ENCODE peak calls at places on chromosomes 3 and 15, in four cellular contexts. R is GM23248; Z is osteoblast; K is CD4-positive, alpha-beta memory T cell. Q is an unnamed sample.
A peak's percentile ranks its signal among the peaks of the same experiment; 100 is the strongest.

GRCh38 chr3:25910997-25911396 is 121.1 kb downstream of the OXSM start:
- DNase-seq in Z (no peak), R (peak; percentile 40), K (peak; percentile 20), Q (no peak)

GRCh38 chr15:81189583-81190283 is 6.9 kb upstream of the IL16 start:
- DNase-seq in K (no peak), Z (peak; percentile 87), R (peak; percentile 96), Q (no peak)

GRCh38 chr15:70376929-70377691 is 279.4 kb upstream of the TLE3 start:
- DNase-seq in R (peak; percentile 85), K (no peak), Z (peak; percentile 85), Q (peak; percentile 30)

GRCh38 chr15:72217216-72217615 is 13.8 kb downstream of the PKM start:
- DNase-seq in Z (no peak), R (no peak), K (no peak), Q (peak; percentile 44)

GRCh38 chr3:71150293-71150954 is 433.1 kb downstream of the FOXP1 start:
- DNase-seq in K (no peak), Z (no peak), R (no peak), Q (no peak)

GRCh38 chr3:49611714-49612113 is 57.4 kb downstream of the BSN start:
- DNase-seq in K (no peak), Z (no peak), R (no peak), Q (no peak)

GRCh38 chr15:66231421-66232266 is 21.9 kb downstream of the MEGF11 start:
- DNase-seq in Z (no peak), K (no peak), R (peak; percentile 61), Q (no peak)

GRCh38 chr15:78621810-78622402 is 1.1 kb upstream of the CHRNA3 start:
- DNase-seq in Z (peak; percentile 79), R (no peak), K (no peak), Q (no peak)

GRCh38 chr3:44862221-44862637 is 517 bp downstream of the TMEM42 start:
- DNase-seq in R (no peak), Z (peak; percentile 58), K (no peak), Q (peak; percentile 10)

GRCh38 chr15:58572521-58572920 is 140.7 kb downstream of the LIPC start:
- DNase-seq in Z (no peak), K (no peak), R (no peak), Q (no peak)

GRCh38 chr3:136078421-136079364 is 113.2 kb downstream of the PPP2R3A start:
- DNase-seq in K (peak; percentile 4), Z (no peak), R (peak; percentile 65), Q (no peak)

GRCh38 chr3:36244728-36245127 is 135.6 kb upstream of the STAC start:
- DNase-seq in K (no peak), R (peak; percentile 57), Z (no peak), Q (no peak)

GRCh38 chr15:34927726-34928125 is 41.8 kb downstream of the AQR start:
- DNase-seq in Z (no peak), K (no peak), R (no peak), Q (no peak)

GRCh38 chr3:71011565-71012287 is 571.8 kb downstream of the FOXP1 start:
- DNase-seq in K (no peak), Z (no peak), R (no peak), Q (no peak)

GRCh38 chr15:39785806-39786205 is 3.2 kb upstream of the FSIP1 start:
- DNase-seq in Z (no peak), K (no peak), R (no peak), Q (no peak)

GRCh38 chr15:65903296-65904073 is 34.2 kb downstream of the RAB11A start:
- DNase-seq in Z (no peak), R (no peak), K (no peak), Q (no peak)

GRCh38 chr3:86969500-86970189 is 21.3 kb downstream of the VGLL3 start:
- DNase-seq in K (no peak), Z (no peak), R (peak; percentile 74), Q (peak; percentile 33)

GRCh38 chr15:57090460-57090859 is 172.0 kb downstream of the TCF12 start:
- DNase-seq in R (no peak), Z (no peak), K (no peak), Q (no peak)

DNA sequence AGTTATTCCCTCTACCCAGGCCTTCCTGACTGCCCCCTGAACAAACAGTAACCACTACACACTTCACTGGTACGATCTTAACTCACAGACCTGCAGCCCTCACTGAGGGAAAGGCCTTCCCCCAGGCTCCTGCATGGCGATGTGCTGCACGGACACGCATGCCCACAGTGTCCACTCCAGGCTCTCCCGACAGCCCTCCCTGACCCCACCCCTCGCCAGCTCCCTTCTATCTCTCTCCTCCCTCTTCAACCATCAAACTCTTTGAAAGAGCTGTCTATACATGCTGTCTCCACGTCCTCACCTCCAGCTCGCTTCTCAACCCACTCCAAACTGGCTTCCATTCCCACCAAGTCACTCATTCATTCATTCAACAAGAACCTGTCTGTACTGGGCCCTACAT is 3.9 kb downstream of the SCN5A start:
- DNase-seq in Z (peak; percentile 66), K (no peak), R (no peak), Q (no peak)
- H3K27me3 ChIP-seq in Z (peaks cover 69% of the 10 kb centered on the region), K (peaks cover 12% of the 10 kb centered on the region), R (peaks cover 56% of the 10 kb centered on the region), Q (peaks cover 23% of the 10 kb centered on the region)

DNA sequence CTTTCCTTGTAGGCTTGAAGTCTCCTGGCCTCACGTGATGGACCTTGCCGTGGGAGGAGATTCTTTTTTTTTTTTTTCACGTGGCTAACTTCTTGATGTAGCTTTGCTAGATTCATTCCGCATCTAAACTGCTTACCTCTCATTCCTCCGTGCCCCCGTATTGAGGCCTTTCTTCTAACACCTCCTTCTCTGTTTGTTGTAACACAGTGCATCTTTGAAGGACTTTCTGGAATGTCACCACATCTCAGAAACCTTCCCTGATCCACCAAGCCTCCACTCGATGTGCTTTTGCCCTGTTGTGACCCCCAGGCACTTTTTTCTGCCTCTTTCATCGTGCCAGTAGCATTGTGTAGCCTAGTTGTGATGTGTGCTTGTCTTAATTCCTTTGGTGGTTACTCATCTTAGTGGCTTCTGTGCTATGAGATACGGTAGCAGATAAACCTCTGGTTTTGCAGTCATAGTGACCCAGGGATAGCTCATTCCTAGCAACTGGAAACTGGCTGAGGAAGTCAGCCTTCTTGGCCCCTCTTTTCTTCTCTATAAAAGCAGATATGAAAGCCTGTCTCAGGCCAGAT is 1.6 kb upstream of the BNC1 start:
- DNase-seq in R (peak; percentile 89), K (no peak), Z (peak; percentile 94), Q (no peak)
- H3K27me3 ChIP-seq in R (no peaks in the 10 kb centered on the region), K (peaks cover 16% of the 10 kb centered on the region), Z (no peaks in the 10 kb centered on the region), Q (peaks cover 48% of the 10 kb centered on the region)

DNA sequence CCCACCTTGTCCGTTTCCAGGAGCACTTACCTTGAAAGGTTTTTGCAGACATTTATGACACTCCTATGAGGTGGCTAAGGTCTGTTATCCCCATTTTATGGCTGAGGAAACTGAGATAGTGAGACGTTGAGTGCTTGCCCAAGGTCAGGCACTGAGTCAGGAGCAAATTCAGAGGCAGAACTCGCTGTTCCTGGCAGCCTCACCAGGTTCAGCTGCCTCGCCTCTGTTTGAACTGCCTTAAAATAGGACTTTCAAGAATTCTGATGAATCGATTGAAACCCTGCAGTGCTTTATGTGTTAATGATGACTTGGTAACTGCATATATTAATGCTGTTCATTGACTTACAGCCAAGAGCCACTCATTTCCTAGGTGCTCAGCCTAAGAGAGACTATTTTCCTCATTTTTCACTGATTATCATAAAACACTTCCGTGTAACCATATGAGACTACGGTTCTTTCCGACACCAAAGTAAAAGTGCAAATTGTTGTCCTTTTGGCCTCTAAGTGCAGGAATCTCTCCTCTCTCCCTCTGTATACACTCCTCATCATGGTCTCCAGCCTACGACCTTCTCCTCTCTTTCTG is 79.5 kb upstream of the BHLHE40 start:
- DNase-seq in R (no peak), K (no peak), Z (no peak), Q (no peak)
- H3K27me3 ChIP-seq in R (no peaks in the 10 kb centered on the region), K (no peaks in the 10 kb centered on the region), Z (no peaks in the 10 kb centered on the region), Q (no peaks in the 10 kb centered on the region)

GRCh38 chr3:184602406-184603155 is 41.0 kb downstream of the EPHB3 start:
- DNase-seq in R (no peak), K (no peak), Z (peak; percentile 94), Q (no peak)

GRCh38 chr3:184601576-184602405 is 40.2 kb downstream of the EPHB3 start:
- DNase-seq in R (no peak), Z (peak; percentile 91), K (no peak), Q (no peak)

GRCh38 chr3:184604039-184604955 is 42.7 kb downstream of the EPHB3 start:
- DNase-seq in Z (peak; percentile 94), R (peak; percentile 48), K (no peak), Q (no peak)

GRCh38 chr3:184604956-184605290 is 43.3 kb downstream of the EPHB3 start:
- DNase-seq in Z (peak; percentile 70), K (no peak), R (no peak), Q (no peak)

DNA sequence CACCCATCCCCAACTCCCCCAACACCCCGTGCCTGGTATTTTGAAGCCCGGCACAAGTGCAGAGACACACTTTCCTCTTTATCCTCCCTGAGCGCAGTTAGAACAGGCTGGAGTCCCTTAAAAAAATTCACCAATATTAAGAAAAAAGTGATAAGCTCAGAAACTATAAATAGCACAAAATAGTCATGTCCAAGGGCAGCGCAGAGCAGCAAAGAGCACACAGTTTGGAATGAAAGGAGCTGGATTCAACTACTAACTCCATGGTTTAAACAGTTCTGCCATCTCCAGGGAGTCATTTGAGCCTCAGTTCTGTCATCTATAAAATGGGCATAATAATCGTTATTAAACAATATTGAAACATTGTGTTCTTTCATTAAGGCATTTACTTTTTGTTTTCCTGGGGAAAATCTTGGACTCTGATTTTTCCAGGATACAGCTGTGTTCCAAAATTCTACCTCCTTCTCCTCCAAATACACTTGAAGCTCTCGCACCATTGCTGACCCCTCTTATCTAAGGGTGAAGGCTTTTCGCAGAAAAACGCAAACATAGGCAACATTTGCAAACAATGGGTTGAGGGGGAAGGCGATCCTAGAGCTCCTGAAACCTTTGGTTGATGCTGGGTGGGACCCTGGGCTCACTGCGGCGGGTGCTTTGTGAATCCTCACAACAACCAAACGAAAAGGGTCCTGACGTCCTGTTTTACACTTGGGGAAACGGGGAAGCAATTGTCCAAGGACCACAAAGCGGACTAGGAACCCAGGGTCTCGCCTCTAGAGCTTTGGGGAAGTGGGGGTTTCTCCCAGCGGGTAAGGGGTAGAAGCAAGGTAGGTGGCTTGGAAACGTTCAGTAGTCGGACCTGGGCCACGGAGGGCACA is 41.8 kb downstream of the EPHB3 start:
- DNase-seq in R (no peak), Z (peak; percentile 96), K (no peak), Q (no peak)
- H3K27me3 ChIP-seq in R (peaks cover 34% of the 10 kb centered on the region), Z (peaks cover 54% of the 10 kb centered on the region), K (peaks cover 25% of the 10 kb centered on the region), Q (peaks cover 29% of the 10 kb centered on the region)

DNA sequence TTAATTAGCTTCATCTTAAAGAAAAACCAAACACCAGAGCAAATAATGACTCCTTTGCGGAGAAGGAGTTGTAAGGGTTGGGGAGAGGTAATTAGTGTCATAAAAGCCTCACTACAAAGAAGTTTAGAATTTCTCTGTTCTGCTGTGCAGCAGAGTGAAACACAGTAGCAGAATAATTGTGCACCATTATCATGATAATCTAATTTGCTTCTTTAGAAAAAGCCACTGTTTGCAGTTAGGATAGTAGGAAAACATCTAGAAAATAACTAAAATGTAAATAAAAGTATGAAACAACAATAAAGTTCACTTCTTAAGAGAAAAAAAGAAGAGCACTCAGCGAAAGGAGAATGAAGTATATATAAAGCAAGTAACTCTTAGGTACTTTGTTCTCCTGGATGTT is 5.5 kb downstream of the SHOX2 start:
- DNase-seq in Z (no peak), K (no peak), R (no peak), Q (no peak)
- H3K27me3 ChIP-seq in Z (peaks cover 36% of the 10 kb centered on the region), K (peaks cover 77% of the 10 kb centered on the region), R (no peaks in the 10 kb centered on the region), Q (no peaks in the 10 kb centered on the region)

GRCh38 chr15:45377630-45378148 is 655 bp downstream of the GATM start:
- DNase-seq in K (no peak), Z (no peak), R (peak; percentile 17), Q (no peak)
- H3K27me3 ChIP-seq in K (peaks cover 45% of the 10 kb centered on the region), Z (peaks cover 66% of the 10 kb centered on the region), R (peaks cover 64% of the 10 kb centered on the region), Q (peaks cover 58% of the 10 kb centered on the region)

Q was measured in HL-60.